ENCODE peak calls at places on chromosome 4, in six cellular contexts. F is fibroblast of pulmonary artery, P is neuronal stem cell, T is mesothelial cell of epicardium, Q is NCI-H748 treated with DMSO at 0.1 percent for 48 hours, S is RCC 7860. R is an unnamed sample.
A peak's percentile ranks its signal among the peaks of the same experiment; 100 is the strongest.

GRCh38 chr4:119942806-119943205 is 123.8 kb downstream of the MAD2L1 start:
- DNase-seq in S (no peak), T (no peak), Q (no peak), P (no peak), F (no peak), R (no peak)

GRCh38 chr4:112591593-112591992 is 45.1 kb downstream of the ZGRF1 start:
- DNase-seq in T (no peak), S (no peak), F (no peak), P (no peak), Q (no peak), R (no peak)

GRCh38 chr4:22850055-22850454 is 157.3 kb downstream of the GBA3 start:
- DNase-seq in S (no peak), P (no peak), Q (peak; percentile 92), F (no peak), T (no peak), R (no peak)

GRCh38 chr4:47155907-47156306 is 124.5 kb downstream of the GABRB1 start:
- DNase-seq in Q (no peak), F (no peak), T (no peak), S (no peak), P (no peak), R (no peak)

GRCh38 chr4:154626793-154627484 is 14.5 kb upstream of the FGG start:
- DNase-seq in P (peak; percentile 62), Q (no peak), F (peak; percentile 39), S (no peak), T (peak; percentile 61), R (peak; percentile 87)

GRCh38 chr4:151921371-151921770 is 160.6 kb upstream of the GATB start:
- DNase-seq in Q (no peak), T (no peak), F (no peak), P (no peak), S (peak; percentile 5), R (no peak)

GRCh38 chr4:147539959-147540358 is 59.1 kb downstream of the EDNRA start:
- DNase-seq in T (no peak), S (no peak), P (no peak), F (no peak), Q (no peak), R (no peak)

GRCh38 chr4:152209772-152210493 is 326.0 kb downstream of the FBXW7 start:
- DNase-seq in Q (no peak), T (no peak), P (no peak), F (no peak), S (no peak), R (no peak)

GRCh38 chr4:63620271-63620670 is 789.0 kb downstream of the TECRL start:
- DNase-seq in Q (peak; percentile 50), P (no peak), S (no peak), T (no peak), F (no peak), R (no peak)

GRCh38 chr4:110663738-110664444 is 41.0 kb upstream of the PITX2 start:
- DNase-seq in F (no peak), Q (no peak), P (no peak), T (no peak), S (peak; percentile 39), R (no peak)

GRCh38 chr4:110490109-110490508 is 14.2 kb downstream of the ENPEP start:
- DNase-seq in P (no peak), Q (no peak), F (no peak), S (no peak), T (no peak), R (no peak)

GRCh38 chr4:48078862-48079655 is 55.0 kb downstream of the TXK start:
- DNase-seq in F (no peak), S (no peak), P (no peak), Q (no peak), T (no peak), R (no peak)

GRCh38 chr4:126778348-126778747 is 854.4 kb upstream of the INTU start:
- DNase-seq in F (peak; percentile 71), Q (no peak), S (peak; percentile 35), T (no peak), P (no peak), R (no peak)

GRCh38 chr4:120517966-120518365 is 404.6 kb downstream of the PRDM5 start:
- DNase-seq in P (no peak), S (peak; percentile 60), T (no peak), F (peak; percentile 94), Q (no peak), R (no peak)

GRCh38 chr4:5812506-5813229 is 80.2 kb downstream of the CRMP1 start:
- DNase-seq in Q (peak; percentile 44), P (peak; percentile 63), T (no peak), F (peak; percentile 85), S (peak; percentile 55), R (no peak)